ENCODE peak calls at places on chromosomes 11 and 22, in six cellular contexts. U is left ventricle myocardium inferior, W is fibroblast of the aortic adventitia, F is memory B cell, A is substantia nigra, L is transverse colon. O is an unnamed sample.

GRCh38 chr11:47244664-47245350 is 3.8 kb downstream of the ACP2 start:
- DNase-seq in A (no peak), U (no peak), F (no peak), L (peak; percentile 29), W (no peak), O (no peak)

GRCh38 chr11:113204280-113204679 is 110.1 kb upstream of the TTC12 start:
- DNase-seq in A (no peak), W (no peak), L (no peak), F (no peak), U (no peak), O (no peak)

GRCh38 chr11:102573851-102574250 is 43.3 kb upstream of the MMP7 start:
- DNase-seq in L (no peak), W (no peak), A (no peak), F (no peak), U (no peak), O (no peak)

GRCh38 chr11:72635309-72635915 is 38.8 kb downstream of the PDE2A start:
- DNase-seq in F (no peak), A (no peak), L (no peak), U (no peak), W (no peak), O (no peak)

GRCh38 chr11:118734031-118734430 is 54.6 kb upstream of the TREH start:
- DNase-seq in U (no peak), L (no peak), A (no peak), F (no peak), W (no peak), O (no peak)

GRCh38 chr11:6570691-6571427 is 32.6 kb downstream of the RRP8 start:
- DNase-seq in W (no peak), L (no peak), F (no peak), U (no peak), A (no peak), O (no peak)

GRCh38 chr11:62880231-62880802 is 379 bp upstream of the SLC3A2 start:
- DNase-seq in F (no peak), W (peak; percentile 86), L (no peak), U (no peak), A (no peak), O (peak; percentile 67)

GRCh38 chr11:119434531-119435330 is 11.8 kb upstream of the THY1 start:
- DNase-seq in F (no peak), A (no peak), W (no peak), U (no peak), L (no peak), O (no peak)

GRCh38 chr11:130891326-130891725 is 25.0 kb downstream of the SNX19 start:
- DNase-seq in U (no peak), W (peak; percentile 77), A (no peak), L (no peak), F (no peak), O (no peak)

GRCh38 chr22:36762687-36763260 is 13.1 kb downstream of the IFT27 start:
- DNase-seq in F (no peak), A (no peak), U (peak; percentile 74), L (peak; percentile 53), W (peak; percentile 36), O (no peak)

GRCh38 chr11:15412054-15412453 is 297.3 kb downstream of the INSC start:
- DNase-seq in F (no peak), A (no peak), L (no peak), W (no peak), U (no peak), O (no peak)

GRCh38 chr11:126896025-126896424 is 104.5 kb downstream of the KIRREL3 start:
- DNase-seq in W (no peak), F (no peak), U (no peak), L (no peak), A (no peak), O (no peak)

GRCh38 chr11:127843483-127844396 is 743.6 kb downstream of the ETS1 start:
- DNase-seq in F (no peak), U (peak; percentile 53), L (peak; percentile 61), A (peak; percentile 13), W (peak; percentile 75), O (peak; percentile 8)

GRCh38 chr11:99988105-99988907 is 698.8 kb upstream of the ARHGAP42 start:
- DNase-seq in U (no peak), A (no peak), W (no peak), L (no peak), F (no peak), O (no peak)